ENCODE peak calls at places on chromosomes 5 and 9, in seven cellular contexts. J is H1, U is epithelial cell of esophagus, F is HepG2, P is HL-60, Z is endothelial cell, I is psoas muscle. L is an unnamed sample.

GRCh38 chr9:556675-557074 is 284.8 kb upstream of the DMRT1 start:
- DNase-seq in J (no peak), U (no peak), F (no peak), P (no peak), Z (no peak), I (no peak), L (no peak)

GRCh38 chr5:154737667-154738320 is 17.4 kb upstream of the LARP1 start:
- DNase-seq in J (no peak), U (no peak), F (peak; percentile 62), P (no peak), Z (no peak), I (no peak), L (no peak)

GRCh38 chr5:157109744-157110143 is 900 bp upstream of the HAVCR2 start:
- DNase-seq in J (no peak), U (no peak), F (no peak), P (no peak), Z (no peak), I (no peak), L (no peak)

GRCh38 chr9:71719585-71719984 is 48.7 kb downstream of the CEMIP2 start:
- DNase-seq in J (no peak), U (peak; percentile 68), F (no peak), P (no peak), Z (no peak), I (no peak), L (no peak)

GRCh38 chr5:93622240-93622885 is 39.3 kb downstream of the NR2F1 start:
- DNase-seq in J (no peak), U (peak; percentile 19), F (peak; percentile 46), P (peak; percentile 24), Z (no peak), I (no peak), L (no peak)

GRCh38 chr5:165029471-165029870 is 1524.1 kb downstream of the MAT2B start:
- DNase-seq in J (peak; percentile 21), U (peak; percentile 15), F (peak; percentile 6), P (peak; percentile 47), Z (peak; percentile 52), I (no peak), L (no peak)

GRCh38 chr5:141547921-141548320 is 59.0 kb downstream of the PCDHGC5 start:
- DNase-seq in J (no peak), U (no peak), F (no peak), P (no peak), Z (no peak), I (no peak), L (no peak)

GRCh38 chr9:36839131-36839885 is 194.8 kb downstream of the PAX5 start:
- DNase-seq in J (no peak), U (no peak), F (no peak), P (no peak), Z (no peak), I (no peak), L (no peak)

GRCh38 chr9:126399251-126399650 is 72.6 kb downstream of the MVB12B start:
- DNase-seq in J (no peak), U (no peak), F (no peak), P (no peak), Z (no peak), I (no peak), L (no peak)

GRCh38 chr5:90297045-90297764 is 112.4 kb downstream of the CETN3 start:
- DNase-seq in J (no peak), U (no peak), F (no peak), P (no peak), Z (no peak), I (no peak), L (no peak)

GRCh38 chr5:78568212-78568611 is 80.4 kb downstream of the LHFPL2 start:
- DNase-seq in J (no peak), U (no peak), F (no peak), P (no peak), Z (no peak), I (no peak), L (no peak)

GRCh38 chr5:16579142-16579541 is 37.7 kb downstream of the RETREG1 start:
- DNase-seq in J (no peak), U (no peak), F (no peak), P (no peak), Z (no peak), I (no peak), L (no peak)

GRCh38 chr5:160605266-160605665 is 183.6 kb downstream of the PTTG1 start:
- DNase-seq in J (no peak), U (no peak), F (no peak), P (no peak), Z (no peak), I (no peak), L (no peak)

GRCh38 chr9:112867275-112867991 is 23.2 kb downstream of the SLC46A2 start:
- DNase-seq in J (no peak), U (peak; percentile 92), F (peak; percentile 45), P (no peak), Z (no peak), I (no peak), L (no peak)

GRCh38 chr5:113147088-113147487 is 170.5 kb downstream of the DCP2 start:
- DNase-seq in J (no peak), U (peak; percentile 77), F (no peak), P (no peak), Z (no peak), I (no peak), L (no peak)

GRCh38 chr9:95820076-95820475 is 55.4 kb upstream of the ERCC6L2 start:
- DNase-seq in J (no peak), U (no peak), F (no peak), P (no peak), Z (no peak), I (no peak), L (no peak)

GRCh38 chr5:72383280-72384205 is 63.4 kb downstream of the PTCD2 start:
- DNase-seq in J (no peak), U (peak; percentile 68), F (no peak), P (no peak), Z (no peak), I (no peak), L (no peak)

GRCh38 chr5:56552612-56553268 is 262.6 kb upstream of the MAP3K1 start:
- DNase-seq in J (no peak), U (peak; percentile 29), F (no peak), P (no peak), Z (no peak), I (no peak), L (no peak)

DNA sequence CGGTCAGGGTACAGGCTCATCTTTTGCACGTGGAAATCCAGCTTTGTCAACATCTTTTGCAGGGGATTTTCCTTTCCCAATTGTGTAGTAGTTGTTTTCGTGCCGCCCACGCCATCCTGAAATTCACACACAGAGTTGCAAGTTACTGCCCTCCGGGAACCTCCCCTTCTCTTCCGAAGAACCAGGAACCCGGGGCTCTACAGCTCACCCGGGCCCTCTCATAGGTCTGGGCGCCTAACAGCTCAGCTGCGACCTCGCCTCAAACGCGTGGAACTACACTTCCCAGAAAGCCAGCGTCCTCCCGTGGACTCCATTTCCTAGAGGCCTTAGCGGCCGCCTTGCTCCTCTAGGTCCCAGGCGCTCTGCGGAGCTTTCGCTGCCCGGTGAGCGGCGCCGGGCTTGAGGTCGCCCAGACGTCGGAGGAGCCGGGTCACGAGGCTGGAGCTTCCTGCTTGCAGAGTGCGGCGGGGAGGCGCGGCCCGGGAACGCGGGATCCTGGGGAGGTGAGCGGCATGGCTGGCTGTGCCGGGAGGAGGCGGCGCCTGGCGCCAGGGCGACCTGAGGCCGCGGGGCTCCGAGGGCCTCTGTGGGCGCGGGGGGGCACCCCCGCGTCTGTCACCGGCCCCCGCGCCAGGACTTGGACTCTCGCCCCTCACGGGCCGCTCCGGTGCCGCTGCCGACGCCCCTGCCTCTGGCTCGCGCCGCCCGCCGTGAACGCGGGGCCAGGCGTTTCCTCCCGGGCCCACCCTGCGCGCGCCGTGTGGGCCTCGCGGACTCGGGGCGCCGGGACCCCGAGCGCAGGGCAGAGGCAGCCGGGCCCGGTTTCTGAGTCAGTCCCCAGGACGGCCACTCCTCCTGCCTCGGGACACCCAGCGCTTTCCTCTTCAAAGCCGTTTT is at the start of gene ZNF354B:
- DNase-seq in J (peak; percentile 88), U (peak; percentile 95), F (peak; percentile 90), P (peak; percentile 77), Z (peak; percentile 82), I (peak; percentile 90), L (peak; percentile 70)
- TF ChIP-seq CTCF in J (no peak), U (no peak), F (peak; percentile 45), P (no peak), Z (no peak), I (peak; percentile 11), L (no peak)

GRCh38 chr5:151231359-151231758 is 7.5 kb upstream of the CCDC69 start:
- DNase-seq in J (no peak), U (no peak), F (no peak), P (no peak), Z (no peak), I (no peak), L (no peak)

GRCh38 chr5:151233576-151234202 is 9.8 kb upstream of the CCDC69 start:
- DNase-seq in J (no peak), U (no peak), F (no peak), P (no peak), Z (no peak), I (no peak), L (no peak)

GRCh38 chr5:151237685-151238084 is 13.8 kb upstream of the CCDC69 start:
- DNase-seq in J (no peak), U (no peak), F (no peak), P (no peak), Z (no peak), I (no peak), L (no peak)

GRCh38 chr5:151236888-151237287 is 13.0 kb upstream of the CCDC69 start:
- DNase-seq in J (no peak), U (no peak), F (no peak), P (no peak), Z (no peak), I (no peak), L (no peak)

DNA sequence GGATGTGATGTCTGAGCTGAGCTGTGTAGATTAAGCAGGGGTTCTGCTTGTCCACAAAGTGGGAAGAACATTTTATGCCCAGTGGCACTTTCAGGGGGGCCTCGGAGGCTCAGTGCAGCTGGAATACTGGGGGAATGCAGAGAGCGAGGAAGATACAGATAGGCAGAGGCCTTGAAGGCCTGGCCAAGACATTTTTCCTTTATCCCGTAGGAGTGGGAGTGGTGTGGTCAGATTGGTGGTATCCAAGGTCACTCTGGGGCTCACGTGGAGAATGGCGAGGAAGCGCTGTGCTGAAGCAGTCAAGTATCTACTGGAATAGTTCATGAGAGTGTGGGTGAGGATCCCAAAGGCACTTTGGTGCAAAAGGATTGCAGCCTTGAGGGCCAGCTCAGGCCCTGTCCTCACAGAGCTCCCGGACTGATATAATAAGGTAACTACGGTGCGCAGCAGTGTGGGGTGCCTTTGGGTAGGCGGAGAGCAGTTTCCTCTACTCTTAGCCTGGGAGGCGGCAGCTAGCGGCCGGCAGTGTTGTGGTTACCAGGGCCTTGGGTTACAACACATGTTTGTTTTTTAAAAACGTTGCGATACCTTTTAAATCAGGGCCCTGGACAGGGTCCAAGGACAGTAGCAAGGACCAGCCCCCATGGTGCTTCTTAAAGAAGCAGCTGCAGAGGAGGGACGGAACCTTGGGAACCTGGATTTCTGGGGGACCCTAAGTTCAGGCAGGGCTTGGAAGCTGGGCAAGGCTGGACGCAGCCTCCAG is 10.8 kb upstream of the CCDC69 start:
- DNase-seq in J (no peak), U (no peak), F (peak; percentile 85), P (no peak), Z (no peak), I (peak; percentile 76), L (no peak)
- TF ChIP-seq CTCF in J (no peak), U (no peak), F (peak; percentile 35), P (no peak), Z (no peak), I (no peak), L (no peak)

GRCh38 chr9:136324501-136325300 is 2.6 kb upstream of the GPSM1 start:
- DNase-seq in J (no peak), U (no peak), F (no peak), P (no peak), Z (no peak), I (no peak), L (no peak)
- TF ChIP-seq CTCF in J (peak; percentile 42), U (no peak), F (no peak), P (no peak), Z (no peak), I (no peak), L (no peak)

GRCh38 chr5:107631805-107632362 is 38.9 kb downstream of the EFNA5 start:
- DNase-seq in J (no peak), U (no peak), F (no peak), P (no peak), Z (no peak), I (no peak), L (no peak)
- TF ChIP-seq CTCF in J (no peak), U (no peak), F (no peak), P (no peak), Z (no peak), I (no peak), L (no peak)